ENCODE peak calls at places on chromosomes 5 and 9, in eight cellular contexts. H is activated T-cell treated with anti-CD3 and anti-CD28 coated beads, Interleukin-2, amount 50 U/mL, for 48 hours; V is dermis microvascular lymphatic vessel endothelial cell; J is left cardiac atrium; Z is KBM-7; C is stomach; O is HEK293T; W is smooth muscle cell of the brain vasculature. D is an unnamed sample.

GRCh38 chr9:133661846-133662636 is 25.9 kb downstream of the DBH start:
- DNase-seq in H (no peak), C (no peak), V (no peak), J (no peak), O (no peak), Z (no peak), W (no peak), D (no peak)

GRCh38 chr9:97518909-97519307 is 17.4 kb downstream of the TMOD1 start:
- DNase-seq in C (peak; percentile 41), H (no peak), W (no peak), J (peak; percentile 62), O (peak; percentile 58), V (no peak), Z (peak; percentile 32), D (peak; percentile 71)

GRCh38 chr9:109319072-109319630 is 1.7 kb downstream of the EPB41L4B start:
- DNase-seq in J (peak; percentile 33), V (no peak), W (no peak), H (peak; percentile 24), O (no peak), Z (no peak), C (peak; percentile 67), D (peak; percentile 54)

GRCh38 chr5:134125195-134126015 is 10.9 kb downstream of the TCF7 start:
- DNase-seq in Z (no peak), C (peak; percentile 76), J (peak; percentile 50), O (no peak), V (peak; percentile 20), H (peak; percentile 58), W (peak; percentile 68), D (peak; percentile 86)

GRCh38 chr9:2248768-2249167 is 233.6 kb downstream of the SMARCA2 start:
- DNase-seq in H (no peak), W (no peak), J (no peak), O (no peak), C (no peak), V (no peak), Z (no peak), D (no peak)

GRCh38 chr9:97853844-97854695 is 1.0 kb downstream of the FOXE1 start:
- DNase-seq in Z (peak; percentile 72), H (peak; percentile 81), V (no peak), W (no peak), J (peak; percentile 36), O (peak; percentile 71), C (no peak), D (peak; percentile 45)

GRCh38 chr9:21833090-21833801 is 30.8 kb downstream of the MTAP start:
- DNase-seq in J (no peak), O (no peak), C (no peak), V (no peak), H (no peak), W (no peak), Z (no peak), D (peak; percentile 83)

GRCh38 chr9:99436636-99437035 is 214.6 kb downstream of the SEC61B start:
- DNase-seq in J (no peak), W (no peak), H (no peak), V (no peak), C (no peak), Z (no peak), O (no peak), D (no peak)

GRCh38 chr9:17852108-17852507 is 273.2 kb downstream of the SH3GL2 start:
- DNase-seq in V (no peak), O (no peak), C (no peak), W (no peak), J (no peak), Z (no peak), H (no peak), D (no peak)

GRCh38 chr5:123359866-123360569 is 63.2 kb downstream of the CEP120 start:
- DNase-seq in C (no peak), Z (no peak), H (no peak), W (no peak), O (no peak), V (no peak), J (no peak), D (no peak)

GRCh38 chr5:154583545-154584168 is 105.6 kb upstream of the HAND1 start:
- DNase-seq in V (no peak), C (no peak), H (no peak), O (no peak), J (no peak), W (no peak), Z (no peak), D (peak; percentile 73)

GRCh38 chr5:16773990-16774389 is 157.2 kb upstream of the RETREG1 start:
- DNase-seq in Z (no peak), H (no peak), J (no peak), C (no peak), W (no peak), V (no peak), O (no peak), D (no peak)

GRCh38 chr5:73066466-73066865 is 53.9 kb upstream of the TMEM171 start:
- DNase-seq in O (no peak), V (no peak), J (no peak), C (no peak), W (peak; percentile 7), H (no peak), Z (no peak), D (no peak)

GRCh38 chr5:135741040-135741439 is 93.4 kb upstream of the SLC25A48 start:
- DNase-seq in W (no peak), C (no peak), O (no peak), V (no peak), H (no peak), Z (no peak), J (no peak), D (no peak)

GRCh38 chr9:91419222-91420191 is 4.1 kb downstream of the NFIL3 start:
- DNase-seq in J (peak; percentile 71), V (peak; percentile 97), W (no peak), O (no peak), H (peak; percentile 65), Z (peak; percentile 53), C (peak; percentile 53), D (peak; percentile 86)

GRCh38 chr5:10987881-10988504 is 227.0 kb upstream of the DAP start:
- DNase-seq in J (peak; percentile 66), O (peak; percentile 66), H (peak; percentile 85), C (peak; percentile 73), W (no peak), V (peak; percentile 10), Z (peak; percentile 67), D (peak; percentile 24)

GRCh38 chr9:121569266-121569648 is 69.6 kb upstream of the GGTA1 start:
- DNase-seq in Z (no peak), H (no peak), J (no peak), W (no peak), C (no peak), V (no peak), O (no peak), D (no peak)

GRCh38 chr5:143913008-143913752 is 101.2 kb downstream of the HMHB1 start:
- DNase-seq in C (no peak), H (no peak), V (no peak), W (no peak), Z (no peak), J (no peak), O (no peak), D (peak; percentile 84)

GRCh38 chr5:165617491-165617890 is 2112.1 kb downstream of the MAT2B start:
- DNase-seq in C (no peak), J (no peak), O (no peak), Z (no peak), H (no peak), W (no peak), V (no peak), D (no peak)

GRCh38 chr5:90221947-90222346 is 187.6 kb downstream of the CETN3 start:
- DNase-seq in H (no peak), J (no peak), V (no peak), C (no peak), O (no peak), W (no peak), Z (no peak), D (peak; percentile 41)

GRCh38 chr5:15808577-15808976 is 308.6 kb downstream of the FBXL7 start:
- DNase-seq in Z (no peak), W (no peak), V (no peak), J (no peak), C (no peak), O (no peak), H (no peak), D (no peak)

GRCh38 chr9:129836342-129837007 is 1.2 kb downstream of the USP20 start:
- DNase-seq in O (no peak), J (no peak), Z (peak; percentile 48), V (no peak), H (peak; percentile 58), C (no peak), W (no peak), D (no peak)

GRCh38 chr9:130478731-130479575 is 34.2 kb downstream of the ASS1 start:
- DNase-seq in C (no peak), H (no peak), V (no peak), O (no peak), W (no peak), Z (no peak), J (no peak), D (no peak)

GRCh38 chr5:14687023-14687665 is 22.6 kb downstream of the OTULIN start:
- DNase-seq in H (no peak), W (no peak), V (no peak), O (no peak), Z (no peak), J (no peak), C (no peak), D (no peak)

GRCh38 chr5:135423158-135423925 is 23.8 kb downstream of the DCANP1 start:
- DNase-seq in W (no peak), H (no peak), V (no peak), Z (peak; percentile 82), J (no peak), O (no peak), C (no peak), D (no peak)

GRCh38 chr5:104265531-104266130 is 703.0 kb upstream of the NUDT12 start:
- DNase-seq in V (no peak), C (no peak), H (no peak), W (no peak), J (no peak), Z (no peak), O (peak; percentile 14), D (peak; percentile 5)

GRCh38 chr9:16247188-16247875 is 623.1 kb downstream of the BNC2 start:
- DNase-seq in C (no peak), O (no peak), Z (no peak), W (no peak), V (no peak), J (no peak), H (no peak), D (peak; percentile 34)

GRCh38 chr9:94909250-94909894 is 182.9 kb downstream of the AOPEP start:
- DNase-seq in J (no peak), H (peak; percentile 28), C (no peak), O (no peak), W (no peak), Z (no peak), V (no peak), D (no peak)

GRCh38 chr5:55226027-55226933 is 835 bp downstream of the MCIDAS start:
- DNase-seq in V (no peak), J (peak; percentile 38), W (no peak), H (peak; percentile 86), Z (peak; percentile 93), O (peak; percentile 89), C (peak; percentile 63), D (peak; percentile 93)

GRCh38 chr5:34517249-34517648 is 138.9 kb upstream of the RAI14 start:
- DNase-seq in Z (no peak), W (no peak), O (no peak), J (no peak), H (no peak), V (no peak), C (no peak), D (no peak)

GRCh38 chr5:160165137-160166068 is 46.2 kb upstream of the PWWP2A start:
- DNase-seq in C (peak; percentile 89), Z (peak; percentile 30), W (peak; percentile 96), V (no peak), O (no peak), H (peak; percentile 37), J (peak; percentile 90), D (peak; percentile 99)

GRCh38 chr9:7186175-7186574 is 428.4 kb downstream of the KDM4C start:
- DNase-seq in C (no peak), Z (peak; percentile 58), J (no peak), H (peak; percentile 29), O (no peak), V (peak; percentile 29), W (no peak), D (no peak)

GRCh38 chr5:139562847-139563246 is 1.7 kb downstream of the UBE2D2 start:
- DNase-seq in C (no peak), J (no peak), Z (no peak), V (no peak), W (no peak), H (no peak), O (no peak), D (no peak)

GRCh38 chr5:142202282-142202681 is 93.7 kb downstream of the NDFIP1 start:
- DNase-seq in C (no peak), V (no peak), O (no peak), W (no peak), J (no peak), Z (no peak), H (no peak), D (no peak)

D was measured in RWPE1.